ENCODE peak calls at places on chromosomes 3 and 15, in five cellular contexts. One of them, this sample, is unnamed. For H3F3A, the result is how much of the 10 kb centered on the place peaks cover.

GRCh38 chr15:49506341-49506740 is 83.3 kb downstream of the FGF7 start:
- DNase-seq in MM.1S: no peak
- DNase-seq in GM23248: no peak
- DNase-seq in SK-N-SH: no peak
- DNase-seq in neural progenitor cell: no peak
- DNase-seq in this sample: no peak

GRCh38 chr3:63975705-63976104 is 47.6 kb downstream of the PSMD6 start:
- DNase-seq in MM.1S: no peak
- DNase-seq in GM23248: peak
- DNase-seq in SK-N-SH: no peak
- DNase-seq in neural progenitor cell: no peak
- DNase-seq in this sample: no peak

GRCh38 chr3:184011937-184012889 is 5.5 kb downstream of the ABCC5 start:
- DNase-seq in MM.1S: no peak
- DNase-seq in GM23248: no peak
- DNase-seq in SK-N-SH: no peak
- DNase-seq in neural progenitor cell: no peak
- DNase-seq in this sample: peak

GRCh38 chr3:152466784-152467183 is 198.1 kb downstream of the MBNL1 start:
- DNase-seq in MM.1S: peak
- DNase-seq in GM23248: peak
- DNase-seq in SK-N-SH: peak
- DNase-seq in neural progenitor cell: no peak
- DNase-seq in this sample: peak

GRCh38 chr3:17986393-17986816 is 244.0 kb upstream of the TBC1D5 start:
- DNase-seq in MM.1S: no peak
- DNase-seq in GM23248: no peak
- DNase-seq in SK-N-SH: no peak
- DNase-seq in neural progenitor cell: no peak
- DNase-seq in this sample: no peak

GRCh38 chr3:28664123-28664522 is 315.5 kb upstream of the AZI2 start:
- DNase-seq in MM.1S: no peak
- DNase-seq in GM23248: no peak
- DNase-seq in SK-N-SH: no peak
- DNase-seq in neural progenitor cell: no peak
- DNase-seq in this sample: no peak

GRCh38 chr15:59303136-59303535 is 69.5 kb downstream of the MYO1E start:
- DNase-seq in MM.1S: no peak
- DNase-seq in GM23248: no peak
- DNase-seq in SK-N-SH: no peak
- DNase-seq in neural progenitor cell: no peak
- DNase-seq in this sample: no peak

GRCh38 chr3:100590114-100590839 is 19.1 kb upstream of the ADGRG7 start:
- DNase-seq in MM.1S: peak
- DNase-seq in GM23248: peak
- DNase-seq in SK-N-SH: peak
- DNase-seq in neural progenitor cell: peak
- DNase-seq in this sample: peak

GRCh38 chr3:43236008-43236407 is 50.3 kb upstream of the SNRK start:
- DNase-seq in MM.1S: no peak
- DNase-seq in GM23248: peak
- DNase-seq in SK-N-SH: no peak
- DNase-seq in neural progenitor cell: no peak
- DNase-seq in this sample: peak

GRCh38 chr15:98433302-98433701 is 215.0 kb upstream of the IGF1R start:
- DNase-seq in MM.1S: no peak
- DNase-seq in GM23248: peak
- DNase-seq in SK-N-SH: no peak
- DNase-seq in neural progenitor cell: no peak
- DNase-seq in this sample: no peak

GRCh38 chr15:25862469-25863066 is 559 bp downstream of the ATP10A start:
- DNase-seq in MM.1S: no peak
- DNase-seq in GM23248: peak
- DNase-seq in SK-N-SH: no peak
- DNase-seq in neural progenitor cell: peak
- DNase-seq in this sample: peak

GRCh38 chr3:40377822-40378221 is 9.2 kb upstream of the ENTPD3 start:
- DNase-seq in MM.1S: no peak
- DNase-seq in GM23248: no peak
- DNase-seq in SK-N-SH: no peak
- DNase-seq in neural progenitor cell: no peak
- DNase-seq in this sample: no peak

GRCh38 chr15:88644741-88645140 is 5.9 kb downstream of the ISG20 start:
- DNase-seq in MM.1S: no peak
- DNase-seq in GM23248: no peak
- DNase-seq in SK-N-SH: no peak
- DNase-seq in neural progenitor cell: no peak
- DNase-seq in this sample: no peak

GRCh38 chr3:82409842-82410241 is 648.4 kb upstream of the GBE1 start:
- DNase-seq in MM.1S: no peak
- DNase-seq in GM23248: no peak
- DNase-seq in SK-N-SH: no peak
- DNase-seq in neural progenitor cell: no peak
- DNase-seq in this sample: no peak

GRCh38 chr3:9400626-9401025 is 3.2 kb downstream of the SETD5 start:
- DNase-seq in MM.1S: no peak
- DNase-seq in GM23248: peak
- DNase-seq in SK-N-SH: no peak
- DNase-seq in neural progenitor cell: peak
- DNase-seq in this sample: no peak

DNA sequence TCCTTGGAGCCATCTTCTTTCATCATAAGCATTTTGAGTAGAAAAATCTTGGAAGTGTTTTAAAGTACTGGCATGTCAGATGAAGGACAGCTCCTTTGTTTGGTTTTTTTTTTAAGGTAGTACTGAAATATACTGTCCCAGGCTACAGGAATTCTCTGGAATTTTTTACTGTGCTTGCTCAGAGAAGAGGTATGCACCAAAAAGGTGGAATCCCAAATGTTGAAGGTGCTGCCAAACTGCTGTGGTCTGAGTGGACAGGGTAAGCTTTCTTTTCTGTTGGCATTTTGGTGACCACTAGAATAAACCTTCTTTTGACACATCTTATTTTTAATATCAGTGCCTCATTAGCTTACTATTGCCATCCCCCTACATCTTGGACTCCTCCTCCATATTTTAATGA is 7.2 kb downstream of the GNL3 start:
- DNase-seq in MM.1S: no peak
- DNase-seq in GM23248: no peak
- DNase-seq in SK-N-SH: no peak
- DNase-seq in neural progenitor cell: no peak
- DNase-seq in this sample: peak
- H3F3A ChIP-seq in MM.1S: half or more
- H3F3A ChIP-seq in GM23248: half or more
- H3F3A ChIP-seq in SK-N-SH: half or more
- H3F3A ChIP-seq in neural progenitor cell: half or more
- H3F3A ChIP-seq in this sample: under half

GRCh38 chr3:95351158-95351557 is 1288.3 kb downstream of the NSUN3 start:
- DNase-seq in MM.1S: peak
- DNase-seq in GM23248: no peak
- DNase-seq in SK-N-SH: no peak
- DNase-seq in neural progenitor cell: no peak
- DNase-seq in this sample: no peak

GRCh38 chr3:95354494-95354893 is 1291.6 kb downstream of the NSUN3 start:
- DNase-seq in MM.1S: no peak
- DNase-seq in GM23248: no peak
- DNase-seq in SK-N-SH: no peak
- DNase-seq in neural progenitor cell: no peak
- DNase-seq in this sample: no peak

GRCh38 chr3:95356764-95357501 is 1294.1 kb downstream of the NSUN3 start:
- DNase-seq in MM.1S: peak
- DNase-seq in GM23248: no peak
- DNase-seq in SK-N-SH: no peak
- DNase-seq in neural progenitor cell: no peak
- DNase-seq in this sample: no peak
- H3K27ac ChIP-seq in MM.1S: peak
- H3K27ac ChIP-seq in GM23248: no peak
- H3K27ac ChIP-seq in SK-N-SH: no peak
- H3K27ac ChIP-seq in neural progenitor cell: no peak
- H3K27ac ChIP-seq in this sample: no peak

DNA sequence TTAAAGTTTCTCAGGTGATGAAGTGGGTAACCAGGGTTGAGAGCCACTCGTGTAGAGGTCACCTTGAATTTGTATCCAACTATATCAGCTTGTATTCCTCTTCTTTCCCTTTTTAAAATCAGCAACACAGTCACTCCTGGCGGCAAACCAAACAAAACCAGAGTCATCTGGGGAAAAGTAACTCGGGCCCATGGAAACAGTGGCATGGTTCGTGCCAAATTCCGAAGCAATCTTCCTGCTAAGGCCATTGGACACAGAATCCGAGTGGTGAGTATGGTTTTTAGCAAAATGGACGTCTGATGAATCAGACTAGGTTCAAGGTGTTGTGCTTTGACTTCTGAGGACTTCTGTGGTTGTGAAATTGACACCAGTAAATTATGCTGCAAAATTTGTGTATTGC is 3.9 kb downstream of the RPL35A start:
- DNase-seq in MM.1S: no peak
- DNase-seq in GM23248: peak
- DNase-seq in SK-N-SH: no peak
- DNase-seq in neural progenitor cell: no peak
- DNase-seq in this sample: no peak
- H3F3A ChIP-seq in MM.1S: half or more
- H3F3A ChIP-seq in GM23248: half or more
- H3F3A ChIP-seq in SK-N-SH: half or more
- H3F3A ChIP-seq in neural progenitor cell: half or more
- H3F3A ChIP-seq in this sample: under half

DNA sequence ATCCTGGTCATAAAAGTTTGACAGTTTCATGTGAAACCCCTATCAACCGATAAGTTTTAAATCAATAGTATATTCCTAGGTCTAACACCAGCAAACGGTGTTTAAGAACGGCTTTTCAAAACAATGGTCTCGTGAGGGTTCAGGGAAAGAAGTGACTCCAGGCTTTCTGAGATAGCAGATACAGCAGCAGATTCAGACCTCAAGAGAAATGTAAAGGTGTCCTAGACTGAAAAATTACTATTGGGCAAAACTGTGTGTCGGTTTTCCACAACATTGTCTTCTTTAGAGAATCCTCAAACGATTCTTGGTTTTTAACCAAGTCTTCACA is 1.3 kb downstream of the SETD2 start:
- DNase-seq in MM.1S: peak
- DNase-seq in GM23248: peak
- DNase-seq in SK-N-SH: no peak
- DNase-seq in neural progenitor cell: peak
- DNase-seq in this sample: peak
- H3K27ac ChIP-seq in MM.1S: peak
- H3K27ac ChIP-seq in GM23248: peak
- H3K27ac ChIP-seq in SK-N-SH: peak
- H3K27ac ChIP-seq in neural progenitor cell: peak
- H3K27ac ChIP-seq in this sample: peak

DNA sequence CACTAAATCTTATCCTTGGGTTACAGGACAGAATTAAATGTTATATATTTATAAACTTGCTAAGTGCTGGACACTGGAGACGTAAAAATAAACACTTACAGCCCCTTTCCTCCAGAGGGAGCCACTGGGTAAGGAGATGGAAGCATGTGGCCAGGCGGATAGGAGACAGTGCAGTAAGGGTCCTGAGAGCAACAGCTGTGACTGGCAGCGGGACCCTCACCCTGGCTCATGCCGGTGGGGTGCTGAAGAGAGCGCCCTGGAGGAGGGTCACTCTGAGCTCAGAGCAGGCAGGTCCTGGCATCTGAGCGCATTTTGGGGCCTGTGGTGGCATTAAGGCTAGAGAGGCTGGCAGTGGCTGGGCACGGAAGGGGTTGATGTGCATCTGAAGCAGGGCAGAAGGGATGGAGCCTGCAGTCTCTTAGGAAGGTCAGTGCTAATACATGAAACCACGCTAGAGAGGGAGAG is 16.0 kb downstream of the SEC61A1 start:
- DNase-seq in MM.1S: peak
- DNase-seq in GM23248: peak
- DNase-seq in SK-N-SH: peak
- DNase-seq in neural progenitor cell: peak
- DNase-seq in this sample: peak
- H3F3A ChIP-seq in MM.1S: under half
- H3F3A ChIP-seq in GM23248: half or more
- H3F3A ChIP-seq in SK-N-SH: under half
- H3F3A ChIP-seq in neural progenitor cell: under half
- H3F3A ChIP-seq in this sample: under half

DNA sequence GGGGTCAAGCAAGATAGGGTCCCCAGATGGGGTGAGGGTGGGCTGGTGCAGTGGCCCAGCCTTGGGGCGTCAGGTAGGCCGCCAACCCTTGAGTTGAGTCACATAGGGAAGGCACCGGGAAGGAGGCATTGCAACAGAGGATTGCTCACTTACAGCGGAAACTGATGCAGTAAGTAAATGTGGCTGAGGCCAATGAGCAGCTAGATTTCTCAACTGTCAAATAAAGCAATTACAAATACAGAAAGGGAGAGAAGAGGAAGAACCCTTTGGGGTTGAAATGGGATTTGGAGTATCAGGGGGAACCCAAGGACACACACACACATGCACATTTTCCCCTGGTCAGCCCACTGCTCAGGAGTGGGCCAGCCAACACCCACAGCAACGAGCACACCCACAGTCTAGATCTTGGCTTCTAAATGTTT is 44.0 kb downstream of the CHSY1 start:
- DNase-seq in MM.1S: no peak
- DNase-seq in GM23248: peak
- DNase-seq in SK-N-SH: no peak
- DNase-seq in neural progenitor cell: no peak
- DNase-seq in this sample: peak
- H3K27ac ChIP-seq in MM.1S: no peak
- H3K27ac ChIP-seq in GM23248: peak
- H3K27ac ChIP-seq in SK-N-SH: no peak
- H3K27ac ChIP-seq in neural progenitor cell: no peak
- H3K27ac ChIP-seq in this sample: no peak